ENCODE peak calls at places on chromosomes 12 and 14, in nine cellular contexts. I, E, R, L, J, T, Q, D and F are unnamed samples.

GRCh38 chr14:81402123-81402495 is 2.0 kb upstream of the STON2 start:
- DNase-seq in I (no peak), E (no peak), R (no peak), L (no peak), J (no peak), T (no peak), Q (no peak), D (no peak), F (no peak)

GRCh38 chr12:66694666-66695065 is 15.8 kb upstream of the GRIP1 start:
- DNase-seq in I (no peak), E (no peak), R (no peak), L (no peak), J (no peak), T (no peak), Q (no peak), D (no peak), F (no peak)

GRCh38 chr12:9957834-9958233 is 13.4 kb upstream of the CLEC12A start:
- DNase-seq in I (no peak), E (no peak), R (no peak), L (no peak), J (no peak), T (no peak), Q (no peak), D (no peak), F (no peak)

GRCh38 chr12:49902399-49903350 is 1.0 kb downstream of the FAIM2 start:
- DNase-seq in I (no peak), E (no peak), R (no peak), L (peak; percentile 44), J (peak; percentile 29), T (no peak), Q (peak; percentile 61), D (peak; percentile 47), F (no peak)

GRCh38 chr12:89251326-89252237 is 100.7 kb downstream of the DUSP6 start:
- DNase-seq in I (no peak), E (no peak), R (no peak), L (no peak), J (no peak), T (no peak), Q (no peak), D (no peak), F (no peak)

GRCh38 chr12:92696240-92696639 is 6.5 kb upstream of the PLEKHG7 start:
- DNase-seq in I (no peak), E (no peak), R (no peak), L (no peak), J (no peak), T (no peak), Q (no peak), D (no peak), F (no peak)

GRCh38 chr12:39240144-39240486 is 202.8 kb downstream of the KIF21A start:
- DNase-seq in I (no peak), E (no peak), R (no peak), L (no peak), J (no peak), T (no peak), Q (no peak), D (no peak), F (no peak)

GRCh38 chr14:68089146-68089715 is 269.7 kb downstream of the RAD51B start:
- DNase-seq in I (no peak), E (no peak), R (no peak), L (no peak), J (no peak), T (no peak), Q (peak; percentile 20), D (no peak), F (no peak)

GRCh38 chr12:50314629-50315312 is 31.5 kb upstream of the LIMA1 start:
- DNase-seq in I (peak; percentile 35), E (no peak), R (no peak), L (no peak), J (no peak), T (no peak), Q (peak; percentile 64), D (peak; percentile 48), F (no peak)

GRCh38 chr14:61965030-61965745 is 203.0 kb downstream of the SNAPC1 start:
- DNase-seq in I (no peak), E (no peak), R (no peak), L (no peak), J (no peak), T (no peak), Q (no peak), D (no peak), F (no peak)

GRCh38 chr14:64604854-64605253 is 55.1 kb downstream of the PPP1R36 start:
- DNase-seq in I (no peak), E (no peak), R (no peak), L (no peak), J (no peak), T (peak; percentile 70), Q (no peak), D (no peak), F (no peak)

GRCh38 chr12:65313704-65314317 is 35.3 kb downstream of the MSRB3 start:
- DNase-seq in I (no peak), E (no peak), R (no peak), L (no peak), J (no peak), T (no peak), Q (peak; percentile 10), D (no peak), F (no peak)

GRCh38 chr12:8145754-8146415 is 10.9 kb upstream of the ZNF705A start:
- DNase-seq in I (peak; percentile 31), E (no peak), R (peak; percentile 24), L (no peak), J (peak; percentile 38), T (no peak), Q (peak; percentile 65), D (peak; percentile 5), F (no peak)

GRCh38 chr12:106078358-106079025 is 60.3 kb downstream of the NUAK1 start:
- DNase-seq in I (no peak), E (no peak), R (no peak), L (no peak), J (no peak), T (no peak), Q (no peak), D (no peak), F (no peak)

GRCh38 chr14:97491697-97492096 is 694.5 kb downstream of the VRK1 start:
- DNase-seq in I (no peak), E (no peak), R (no peak), L (no peak), J (no peak), T (no peak), Q (no peak), D (no peak), F (no peak)

GRCh38 chr14:74983343-74983742 is 19.4 kb upstream of the EIF2B2 start:
- DNase-seq in I (no peak), E (no peak), R (no peak), L (no peak), J (no peak), T (no peak), Q (no peak), D (no peak), F (no peak)

GRCh38 chr12:15151141-15152091 is 69.8 kb downstream of the RERG start:
- DNase-seq in I (no peak), E (no peak), R (no peak), L (no peak), J (no peak), T (peak; percentile 28), Q (peak; percentile 38), D (peak; percentile 3), F (no peak)

DNA sequence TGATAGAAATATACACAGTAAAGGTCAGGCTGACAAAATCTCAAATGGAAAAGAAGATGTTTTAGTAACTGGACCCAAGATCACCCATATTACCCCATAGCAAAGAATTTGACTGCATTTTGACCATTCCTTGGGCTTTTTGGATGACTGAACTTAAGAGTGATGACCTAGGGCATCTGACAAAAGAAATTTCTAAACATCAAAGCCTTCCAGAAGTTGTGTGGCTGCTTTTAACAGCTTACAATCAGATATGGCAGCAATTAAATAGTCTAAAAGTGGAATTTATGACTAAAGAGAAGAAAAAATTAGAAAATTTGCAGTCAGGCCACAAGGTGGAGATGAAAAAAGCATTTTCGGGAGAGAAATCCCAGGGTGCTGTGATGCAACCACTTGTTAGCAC is 563.0 kb downstream of the RERGL start:
- DNase-seq in I (no peak), E (no peak), R (no peak), L (no peak), J (no peak), T (no peak), Q (no peak), D (no peak), F (no peak)
- H3K9me3 ChIP-seq in I (no peaks in the 10 kb centered on the region), E (no peaks in the 10 kb centered on the region), R (no peaks in the 10 kb centered on the region), L (no peaks in the 10 kb centered on the region), J (no peaks in the 10 kb centered on the region), T (no peaks in the 10 kb centered on the region), Q (no peaks in the 10 kb centered on the region), D (no peaks in the 10 kb centered on the region), F (no peaks in the 10 kb centered on the region)

DNA sequence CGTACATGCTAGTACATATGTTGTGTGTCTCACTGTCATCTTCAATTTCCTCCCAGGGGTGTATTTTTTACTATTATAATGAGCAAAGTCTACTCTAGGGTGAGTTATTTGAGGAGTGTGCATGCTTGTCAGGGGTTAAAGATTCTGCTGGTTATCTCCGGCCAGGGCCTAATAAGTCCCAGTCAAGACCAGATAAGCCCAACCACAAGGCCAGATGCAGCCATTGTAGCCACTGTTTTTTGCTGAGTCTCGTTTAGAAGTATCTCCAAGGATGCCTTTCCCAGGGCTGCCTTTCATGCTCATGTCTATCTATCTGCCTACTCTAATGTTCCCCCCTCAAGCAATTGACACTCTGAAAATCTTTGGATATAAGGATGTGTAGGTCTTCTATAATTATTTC is 300.5 kb downstream of the IPO8 start:
- DNase-seq in I (no peak), E (no peak), R (no peak), L (no peak), J (no peak), T (no peak), Q (no peak), D (no peak), F (no peak)
- H3K9me3 ChIP-seq in I (peaks cover 3% of the 10 kb centered on the region), E (no peaks in the 10 kb centered on the region), R (no peaks in the 10 kb centered on the region), L (peaks cover 1% of the 10 kb centered on the region), J (no peaks in the 10 kb centered on the region), T (no peaks in the 10 kb centered on the region), Q (peaks cover 36% of the 10 kb centered on the region), D (peaks cover 4% of the 10 kb centered on the region), F (no peaks in the 10 kb centered on the region)

GRCh38 chr14:50475460-50475859 is 56.9 kb downstream of the MAP4K5 start:
- DNase-seq in I (no peak), E (no peak), R (no peak), L (no peak), J (no peak), T (no peak), Q (no peak), D (no peak), F (no peak)

GRCh38 chr14:50471838-50472465 is 60.4 kb downstream of the MAP4K5 start:
- DNase-seq in I (no peak), E (no peak), R (no peak), L (no peak), J (no peak), T (no peak), Q (no peak), D (no peak), F (no peak)

GRCh38 chr14:50469982-50470381 is 62.4 kb downstream of the MAP4K5 start:
- DNase-seq in I (no peak), E (no peak), R (no peak), L (no peak), J (no peak), T (no peak), Q (no peak), D (no peak), F (no peak)
- H3K9me3 ChIP-seq in I (no peaks in the 10 kb centered on the region), E (peaks cover 4% of the 10 kb centered on the region), R (peaks cover 3% of the 10 kb centered on the region), L (peaks cover 25% of the 10 kb centered on the region), J (no peaks in the 10 kb centered on the region), T (no peaks in the 10 kb centered on the region), Q (peaks cover 10% of the 10 kb centered on the region), D (peaks cover 96% of the 10 kb centered on the region), F (peaks cover 15% of the 10 kb centered on the region)

DNA sequence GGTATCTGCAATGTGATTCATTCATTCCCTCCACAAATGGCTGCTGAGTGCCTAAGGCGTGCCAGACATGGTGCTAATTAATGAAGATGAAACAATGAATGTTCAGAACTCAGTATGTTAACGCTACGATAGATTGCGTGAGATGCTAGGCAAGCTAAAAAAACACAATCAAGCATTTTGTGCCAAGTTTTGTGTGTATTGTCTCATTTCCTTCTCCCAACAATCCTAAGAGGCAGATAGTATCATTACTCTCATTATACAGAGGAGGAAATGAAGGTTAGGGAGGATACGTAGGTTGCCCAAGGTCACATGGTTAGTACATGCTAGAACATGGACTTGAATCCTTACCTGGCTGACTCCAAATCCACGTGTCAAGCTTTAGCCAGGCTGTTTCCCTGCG is 264.4 kb downstream of the EFCAB11 start:
- DNase-seq in I (no peak), E (no peak), R (no peak), L (no peak), J (no peak), T (no peak), Q (no peak), D (no peak), F (no peak)
- H3K9me3 ChIP-seq in I (no peaks in the 10 kb centered on the region), E (no peaks in the 10 kb centered on the region), R (no peaks in the 10 kb centered on the region), L (no peaks in the 10 kb centered on the region), J (no peaks in the 10 kb centered on the region), T (no peaks in the 10 kb centered on the region), Q (no peaks in the 10 kb centered on the region), D (no peaks in the 10 kb centered on the region), F (no peaks in the 10 kb centered on the region)